ENCODE peak calls at places on chromosome 7, in seven cellular contexts. F, P, L, S, H, T and Q are unnamed samples.

GRCh38 chr7:98618786-98619185 is 1.7 kb downstream of the NPTX2 start:
- DNase-seq in P (no peak), H (no peak), L (no peak), T (no peak), F (no peak), S (no peak), Q (peak; percentile 1)

GRCh38 chr7:107744345-107744750 is 406 bp downstream of the CBLL1 start:
- DNase-seq in S (no peak), H (no peak), P (no peak), T (no peak), F (no peak), L (no peak), Q (no peak)

GRCh38 chr7:39566056-39566921 is at the start of gene YAE1:
- DNase-seq in T (peak; percentile 80), H (peak; percentile 92), P (peak; percentile 78), L (peak; percentile 93), F (peak; percentile 63), S (peak; percentile 60), Q (no peak)

GRCh38 chr7:73909051-73909941 is 48.3 kb downstream of the TMEM270 start:
- DNase-seq in F (no peak), H (peak; percentile 55), T (no peak), S (no peak), P (no peak), L (peak; percentile 51), Q (no peak)

GRCh38 chr7:94969434-94970084 is 62.2 kb downstream of the PPP1R9A start:
- DNase-seq in F (peak; percentile 19), P (peak; percentile 11), S (no peak), T (no peak), H (no peak), L (no peak), Q (no peak)

GRCh38 chr7:44114586-44115310 is 8.6 kb downstream of the POLD2 start:
- DNase-seq in T (no peak), F (no peak), P (no peak), L (no peak), H (no peak), S (no peak), Q (no peak)

GRCh38 chr7:26958834-26959233 is 94.4 kb upstream of the SKAP2 start:
- DNase-seq in T (no peak), P (no peak), S (no peak), F (peak; percentile 93), L (no peak), H (no peak), Q (peak; percentile 91)

GRCh38 chr7:1400351-1400750 is 58.9 kb downstream of the MICALL2 start:
- DNase-seq in P (no peak), L (peak; percentile 21), T (no peak), S (no peak), H (no peak), F (no peak), Q (no peak)

GRCh38 chr7:16412535-16413247 is 8.6 kb downstream of the CRPPA start:
- DNase-seq in S (no peak), T (no peak), L (no peak), H (no peak), P (no peak), F (no peak), Q (no peak)

GRCh38 chr7:155834486-155835048 is 22.3 kb upstream of the SHH start:
- DNase-seq in H (peak; percentile 41), S (no peak), T (no peak), L (peak; percentile 59), F (no peak), P (no peak), Q (no peak)

GRCh38 chr7:134890246-134891240 is 95.8 kb upstream of the AGBL3 start:
- DNase-seq in S (peak; percentile 28), P (no peak), T (peak; percentile 51), L (no peak), F (no peak), H (no peak), Q (peak; percentile 88)

GRCh38 chr7:134892963-134893362 is 93.3 kb upstream of the AGBL3 start:
- DNase-seq in H (no peak), F (no peak), L (no peak), T (no peak), S (no peak), P (no peak), Q (no peak)

GRCh38 chr7:134891262-134892001 is 94.9 kb upstream of the AGBL3 start:
- DNase-seq in S (peak; percentile 78), T (peak; percentile 84), L (peak; percentile 79), H (peak; percentile 72), P (peak; percentile 85), F (peak; percentile 92), Q (peak; percentile 89)

GRCh38 chr7:134893920-134894319 is 92.4 kb upstream of the AGBL3 start:
- DNase-seq in P (no peak), H (no peak), L (no peak), F (no peak), T (no peak), S (no peak), Q (no peak)

GRCh38 chr7:134892002-134892693 is 94.2 kb upstream of the AGBL3 start:
- DNase-seq in H (no peak), S (no peak), P (no peak), T (no peak), F (no peak), L (no peak), Q (no peak)
- H3K4me1 ChIP-seq in H (peaks cover 2% of the 10 kb centered on the region), S (no peaks in the 10 kb centered on the region), P (peaks cover 35% of the 10 kb centered on the region), T (no peaks in the 10 kb centered on the region), F (peaks cover 13% of the 10 kb centered on the region), L (peaks cover 4% of the 10 kb centered on the region), Q (peaks cover 21% of the 10 kb centered on the region)

GRCh38 chr7:47335557-47336177 is 246.2 kb downstream of the TNS3 start:
- DNase-seq in L (no peak), T (no peak), P (no peak), H (no peak), S (no peak), F (no peak), Q (no peak)
- H3K27ac ChIP-seq in L (no peak overlapping the region), T (no peak overlapping the region), P (no peak overlapping the region), H (peak overlapping the region; percentile 39), S (no peak overlapping the region), F (no peak overlapping the region), Q (no peak overlapping the region)

DNA sequence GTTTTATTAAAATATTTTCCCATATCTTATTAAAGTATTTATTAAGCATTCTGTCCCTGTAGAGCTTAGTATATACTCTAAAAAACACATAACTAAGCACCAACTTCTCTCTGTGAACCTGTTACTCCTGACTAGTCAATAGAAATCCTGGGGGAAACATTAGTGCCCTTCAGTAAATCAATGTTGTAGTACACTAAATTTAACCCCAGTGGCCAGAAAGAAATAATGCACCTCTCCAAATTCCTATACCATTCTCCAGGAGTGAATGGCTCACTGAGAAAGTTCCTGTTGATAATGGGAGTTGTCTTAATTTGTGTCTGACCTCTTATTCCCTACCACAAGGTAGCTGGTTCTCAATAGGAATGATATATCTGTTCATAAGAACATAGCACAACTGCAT is 188.2 kb downstream of the SEMA3D start:
- DNase-seq in P (no peak), L (no peak), T (no peak), F (peak; percentile 14), H (no peak), S (no peak), Q (no peak)
- TF ChIP-seq CTCF in P (peak; percentile 31), L (no peak), T (no peak), F (peak; percentile 35), H (no peak), S (no peak), Q (peak; percentile 24)

GRCh38 chr7:91088156-91088555 is 176.1 kb upstream of the FZD1 start:
- DNase-seq in T (no peak), L (no peak), F (no peak), P (no peak), H (no peak), S (no peak), Q (no peak)
- H3K4me1 ChIP-seq in T (no peaks in the 10 kb centered on the region), L (no peaks in the 10 kb centered on the region), F (no peaks in the 10 kb centered on the region), P (no peaks in the 10 kb centered on the region), H (no peaks in the 10 kb centered on the region), S (no peaks in the 10 kb centered on the region), Q (no peaks in the 10 kb centered on the region)

GRCh38 chr7:237385-237784 is 45.0 kb downstream of the FAM20C start:
- DNase-seq in P (no peak), L (no peak), H (no peak), S (no peak), T (no peak), F (no peak), Q (no peak)
- H3K27ac ChIP-seq in P (no peak overlapping the region), L (no peak overlapping the region), H (no peak overlapping the region), S (no peak overlapping the region), T (no peak overlapping the region), F (no peak overlapping the region), Q (no peak overlapping the region)